ENCODE peak calls at places on chromosomes 3 and 15, in six cellular contexts. One of them, this sample, is unnamed. For H3K9me3, the result is how much of the 10 kb centered on the place peaks cover.

GRCh38 chr3:65855370-65856100 is 183.2 kb downstream of the MAGI1 start:
- DNase-seq in lower lobe of right lung: no peak
- DNase-seq in upper lobe of left lung: no peak
- DNase-seq in CD4-positive, alpha-beta T cell: no peak
- DNase-seq in heart left ventricle: no peak
- DNase-seq in lung: no peak
- DNase-seq in this sample: no peak

GRCh38 chr15:52783191-52783829 is 6.8 kb downstream of the ONECUT1 start:
- DNase-seq in lung: no peak
- DNase-seq in upper lobe of left lung: peak
- DNase-seq in lower lobe of right lung: no peak
- DNase-seq in CD4-positive, alpha-beta T cell: no peak
- DNase-seq in heart left ventricle: no peak
- DNase-seq in this sample: no peak

GRCh38 chr15:67033521-67033920 is 31.9 kb upstream of the SMAD3 start:
- DNase-seq in upper lobe of left lung: peak
- DNase-seq in lower lobe of right lung: no peak
- DNase-seq in CD4-positive, alpha-beta T cell: peak
- DNase-seq in lung: no peak
- DNase-seq in heart left ventricle: peak
- DNase-seq in this sample: no peak

GRCh38 chr3:134373278-134373941 is 837 bp downstream of the AMOTL2 start:
- DNase-seq in lower lobe of right lung: peak
- DNase-seq in upper lobe of left lung: peak
- DNase-seq in lung: peak
- DNase-seq in heart left ventricle: peak
- DNase-seq in CD4-positive, alpha-beta T cell: no peak
- DNase-seq in this sample: no peak

GRCh38 chr3:104388624-104389023 is 978.1 kb upstream of the ALCAM start:
- DNase-seq in lower lobe of right lung: no peak
- DNase-seq in CD4-positive, alpha-beta T cell: no peak
- DNase-seq in lung: no peak
- DNase-seq in upper lobe of left lung: no peak
- DNase-seq in heart left ventricle: no peak
- DNase-seq in this sample: no peak

GRCh38 chr3:43173949-43174348 is 68.1 kb upstream of the POMGNT2 start:
- DNase-seq in heart left ventricle: no peak
- DNase-seq in upper lobe of left lung: no peak
- DNase-seq in CD4-positive, alpha-beta T cell: no peak
- DNase-seq in lung: no peak
- DNase-seq in lower lobe of right lung: no peak
- DNase-seq in this sample: no peak

GRCh38 chr3:127735767-127736693 is 63.3 kb downstream of the ABTB1 start:
- DNase-seq in upper lobe of left lung: no peak
- DNase-seq in lung: no peak
- DNase-seq in CD4-positive, alpha-beta T cell: no peak
- DNase-seq in lower lobe of right lung: no peak
- DNase-seq in heart left ventricle: no peak
- DNase-seq in this sample: no peak

GRCh38 chr3:108334698-108335097 is 38.4 kb downstream of the HHLA2 start:
- DNase-seq in lung: no peak
- DNase-seq in heart left ventricle: no peak
- DNase-seq in upper lobe of left lung: no peak
- DNase-seq in lower lobe of right lung: no peak
- DNase-seq in CD4-positive, alpha-beta T cell: no peak
- DNase-seq in this sample: no peak

GRCh38 chr15:62894322-62895085 is 148.0 kb upstream of the TPM1 start:
- DNase-seq in lung: no peak
- DNase-seq in heart left ventricle: no peak
- DNase-seq in CD4-positive, alpha-beta T cell: no peak
- DNase-seq in lower lobe of right lung: no peak
- DNase-seq in upper lobe of left lung: no peak
- DNase-seq in this sample: no peak

GRCh38 chr15:72198410-72199270 is 1.1 kb upstream of the GRAMD2A start:
- DNase-seq in heart left ventricle: no peak
- DNase-seq in lower lobe of right lung: peak
- DNase-seq in upper lobe of left lung: no peak
- DNase-seq in lung: peak
- DNase-seq in CD4-positive, alpha-beta T cell: no peak
- DNase-seq in this sample: no peak

GRCh38 chr15:70294906-70295305 is 197.2 kb upstream of the TLE3 start:
- DNase-seq in lung: no peak
- DNase-seq in heart left ventricle: no peak
- DNase-seq in upper lobe of left lung: no peak
- DNase-seq in lower lobe of right lung: no peak
- DNase-seq in CD4-positive, alpha-beta T cell: no peak
- DNase-seq in this sample: no peak

GRCh38 chr3:149090907-149091306 is 4.6 kb upstream of the HLTF start:
- DNase-seq in CD4-positive, alpha-beta T cell: no peak
- DNase-seq in heart left ventricle: no peak
- DNase-seq in lower lobe of right lung: no peak
- DNase-seq in upper lobe of left lung: no peak
- DNase-seq in lung: no peak
- DNase-seq in this sample: no peak

GRCh38 chr3:185402561-185402960 is 39.6 kb downstream of the MAP3K13 start:
- DNase-seq in upper lobe of left lung: no peak
- DNase-seq in CD4-positive, alpha-beta T cell: no peak
- DNase-seq in lung: no peak
- DNase-seq in lower lobe of right lung: no peak
- DNase-seq in heart left ventricle: no peak
- DNase-seq in this sample: no peak

GRCh38 chr15:97992831-97993230 is 32.3 kb downstream of the ARRDC4 start:
- DNase-seq in lower lobe of right lung: no peak
- DNase-seq in upper lobe of left lung: no peak
- DNase-seq in CD4-positive, alpha-beta T cell: no peak
- DNase-seq in heart left ventricle: no peak
- DNase-seq in lung: no peak
- DNase-seq in this sample: no peak

GRCh38 chr3:52254608-52255007 is 9.0 kb downstream of the PPM1M start:
- DNase-seq in CD4-positive, alpha-beta T cell: no peak
- DNase-seq in upper lobe of left lung: no peak
- DNase-seq in heart left ventricle: no peak
- DNase-seq in lung: no peak
- DNase-seq in lower lobe of right lung: no peak
- DNase-seq in this sample: no peak

GRCh38 chr3:159319156-159319555 is 517.3 kb downstream of the MFSD1 start:
- DNase-seq in lung: no peak
- DNase-seq in CD4-positive, alpha-beta T cell: no peak
- DNase-seq in lower lobe of right lung: no peak
- DNase-seq in upper lobe of left lung: no peak
- DNase-seq in heart left ventricle: no peak
- DNase-seq in this sample: no peak

GRCh38 chr15:63086271-63086670 is 35.4 kb upstream of the LACTB start:
- DNase-seq in lower lobe of right lung: no peak
- DNase-seq in upper lobe of left lung: no peak
- DNase-seq in CD4-positive, alpha-beta T cell: no peak
- DNase-seq in lung: no peak
- DNase-seq in heart left ventricle: no peak
- DNase-seq in this sample: no peak

GRCh38 chr3:58349792-58350626 is 17.3 kb downstream of the PXK start:
- DNase-seq in upper lobe of left lung: no peak
- DNase-seq in heart left ventricle: no peak
- DNase-seq in lung: no peak
- DNase-seq in lower lobe of right lung: no peak
- DNase-seq in CD4-positive, alpha-beta T cell: no peak
- DNase-seq in this sample: no peak

GRCh38 chr15:66080791-66081475 is 172.6 kb downstream of the MEGF11 start:
- DNase-seq in heart left ventricle: no peak
- DNase-seq in lung: no peak
- DNase-seq in upper lobe of left lung: peak
- DNase-seq in lower lobe of right lung: no peak
- DNase-seq in CD4-positive, alpha-beta T cell: no peak
- DNase-seq in this sample: no peak

GRCh38 chr15:41930221-41930866 is 36.5 kb upstream of the SPTBN5 start:
- DNase-seq in upper lobe of left lung: no peak
- DNase-seq in lower lobe of right lung: peak
- DNase-seq in CD4-positive, alpha-beta T cell: no peak
- DNase-seq in lung: peak
- DNase-seq in heart left ventricle: no peak
- DNase-seq in this sample: no peak

GRCh38 chr3:122929576-122930365 is 97.8 kb downstream of the SEMA5B start:
- DNase-seq in lung: no peak
- DNase-seq in heart left ventricle: no peak
- DNase-seq in CD4-positive, alpha-beta T cell: no peak
- DNase-seq in lower lobe of right lung: no peak
- DNase-seq in upper lobe of left lung: peak
- DNase-seq in this sample: no peak

GRCh38 chr3:122934251-122934650 is 93.3 kb downstream of the SEMA5B start:
- DNase-seq in lung: no peak
- DNase-seq in CD4-positive, alpha-beta T cell: no peak
- DNase-seq in lower lobe of right lung: no peak
- DNase-seq in upper lobe of left lung: no peak
- DNase-seq in heart left ventricle: no peak
- DNase-seq in this sample: no peak

GRCh38 chr3:122931636-122932035 is 95.9 kb downstream of the SEMA5B start:
- DNase-seq in CD4-positive, alpha-beta T cell: no peak
- DNase-seq in lung: no peak
- DNase-seq in heart left ventricle: no peak
- DNase-seq in lower lobe of right lung: no peak
- DNase-seq in upper lobe of left lung: no peak
- DNase-seq in this sample: no peak

GRCh38 chr3:122930371-122930997 is 97.1 kb downstream of the SEMA5B start:
- DNase-seq in CD4-positive, alpha-beta T cell: no peak
- DNase-seq in heart left ventricle: no peak
- DNase-seq in lung: no peak
- DNase-seq in lower lobe of right lung: no peak
- DNase-seq in upper lobe of left lung: peak
- DNase-seq in this sample: no peak

GRCh38 chr3:122932251-122932967 is 95.2 kb downstream of the SEMA5B start:
- DNase-seq in lower lobe of right lung: no peak
- DNase-seq in CD4-positive, alpha-beta T cell: no peak
- DNase-seq in heart left ventricle: no peak
- DNase-seq in upper lobe of left lung: no peak
- DNase-seq in lung: no peak
- DNase-seq in this sample: no peak
- H3K9me3 ChIP-seq in lower lobe of right lung: under half
- H3K9me3 ChIP-seq in CD4-positive, alpha-beta T cell: under half
- H3K9me3 ChIP-seq in heart left ventricle: under half
- H3K9me3 ChIP-seq in upper lobe of left lung: under half
- H3K9me3 ChIP-seq in lung: under half
- H3K9me3 ChIP-seq in this sample: under half

GRCh38 chr3:141859651-141860050 is 16.8 kb upstream of the ATP1B3 start:
- DNase-seq in lung: no peak
- DNase-seq in CD4-positive, alpha-beta T cell: no peak
- DNase-seq in upper lobe of left lung: no peak
- DNase-seq in heart left ventricle: no peak
- DNase-seq in lower lobe of right lung: no peak
- DNase-seq in this sample: no peak
- H3K9me3 ChIP-seq in lung: under half
- H3K9me3 ChIP-seq in CD4-positive, alpha-beta T cell: under half
- H3K9me3 ChIP-seq in upper lobe of left lung: under half
- H3K9me3 ChIP-seq in heart left ventricle: under half
- H3K9me3 ChIP-seq in lower lobe of right lung: under half
- H3K9me3 ChIP-seq in this sample: under half

DNA sequence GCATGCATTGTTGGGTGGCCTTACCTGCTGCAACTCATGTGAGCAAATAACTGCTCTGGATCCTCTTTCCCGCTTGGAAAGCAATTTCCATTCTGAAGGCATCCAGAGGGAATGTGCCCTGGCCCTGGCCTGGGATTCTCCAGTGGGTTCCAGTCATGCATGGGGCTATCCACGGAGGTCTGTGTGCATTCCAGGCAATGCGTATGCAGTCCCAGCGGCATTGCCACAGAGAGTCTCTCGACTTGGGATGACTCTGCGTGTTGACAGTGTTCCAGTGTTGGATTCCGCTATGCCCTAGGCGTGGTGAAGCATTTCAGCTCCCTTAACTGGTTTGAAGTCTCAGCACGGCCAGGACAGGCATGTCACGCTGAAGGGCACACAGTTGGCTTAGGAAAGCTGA is 113.9 kb downstream of the SNRPN start:
- DNase-seq in lung: no peak
- DNase-seq in CD4-positive, alpha-beta T cell: no peak
- DNase-seq in lower lobe of right lung: no peak
- DNase-seq in upper lobe of left lung: no peak
- DNase-seq in heart left ventricle: no peak
- DNase-seq in this sample: no peak
- H3K9me3 ChIP-seq in lung: half or more
- H3K9me3 ChIP-seq in CD4-positive, alpha-beta T cell: half or more
- H3K9me3 ChIP-seq in lower lobe of right lung: half or more
- H3K9me3 ChIP-seq in upper lobe of left lung: half or more
- H3K9me3 ChIP-seq in heart left ventricle: half or more
- H3K9me3 ChIP-seq in this sample: half or more

GRCh38 chr3:97177242-97177641 is 362.8 kb downstream of the EPHA6 start:
- DNase-seq in upper lobe of left lung: no peak
- DNase-seq in CD4-positive, alpha-beta T cell: no peak
- DNase-seq in lung: no peak
- DNase-seq in heart left ventricle: no peak
- DNase-seq in lower lobe of right lung: no peak
- DNase-seq in this sample: no peak
- H3K9me3 ChIP-seq in upper lobe of left lung: under half
- H3K9me3 ChIP-seq in CD4-positive, alpha-beta T cell: under half
- H3K9me3 ChIP-seq in lung: under half
- H3K9me3 ChIP-seq in heart left ventricle: under half
- H3K9me3 ChIP-seq in lower lobe of right lung: under half
- H3K9me3 ChIP-seq in this sample: under half

DNA sequence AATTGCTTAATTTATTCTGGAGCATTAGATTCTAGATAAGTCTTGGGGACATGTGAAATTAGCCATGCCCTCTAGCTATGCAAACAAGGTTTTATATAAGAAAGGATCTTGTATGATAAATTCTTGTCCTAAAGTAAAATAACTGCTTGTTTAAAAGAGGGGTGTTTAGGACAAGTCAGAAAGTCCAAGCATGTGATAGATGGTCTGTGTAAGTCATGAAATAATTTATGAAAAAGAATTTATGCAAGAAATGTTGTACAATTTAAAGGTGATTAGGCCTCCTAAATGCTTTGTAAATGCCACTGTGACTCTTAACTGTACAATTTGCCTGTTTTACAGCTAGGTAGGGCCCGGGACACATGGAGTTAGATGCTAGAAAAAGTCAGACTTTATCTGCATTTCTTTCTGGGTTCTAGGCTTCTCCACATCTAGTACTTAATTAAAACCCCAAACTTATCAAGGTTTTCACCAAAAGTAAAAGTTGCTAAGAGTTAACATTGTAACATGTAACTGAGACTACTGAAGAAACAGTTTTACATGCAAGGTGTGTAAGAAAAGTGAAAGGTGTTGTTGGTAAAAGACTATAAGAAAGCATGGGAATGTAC is 13.2 kb downstream of the LINS1 start:
- DNase-seq in lung: no peak
- DNase-seq in CD4-positive, alpha-beta T cell: no peak
- DNase-seq in upper lobe of left lung: no peak
- DNase-seq in heart left ventricle: no peak
- DNase-seq in lower lobe of right lung: no peak
- DNase-seq in this sample: no peak
- H3K9me3 ChIP-seq in lung: under half
- H3K9me3 ChIP-seq in CD4-positive, alpha-beta T cell: under half
- H3K9me3 ChIP-seq in upper lobe of left lung: under half
- H3K9me3 ChIP-seq in heart left ventricle: under half
- H3K9me3 ChIP-seq in lower lobe of right lung: under half
- H3K9me3 ChIP-seq in this sample: under half

GRCh38 chr3:129596194-129597086 is 10.0 kb downstream of the PLXND1 start:
- DNase-seq in heart left ventricle: peak
- DNase-seq in lung: peak
- DNase-seq in lower lobe of right lung: peak
- DNase-seq in upper lobe of left lung: peak
- DNase-seq in CD4-positive, alpha-beta T cell: no peak
- DNase-seq in this sample: no peak
- H3K9me3 ChIP-seq in heart left ventricle: under half
- H3K9me3 ChIP-seq in lung: under half
- H3K9me3 ChIP-seq in lower lobe of right lung: under half
- H3K9me3 ChIP-seq in upper lobe of left lung: under half
- H3K9me3 ChIP-seq in CD4-positive, alpha-beta T cell: under half
- H3K9me3 ChIP-seq in this sample: under half